ENCODE peak calls at places on chromosomes 11 and 22, in six cellular contexts. One of them, this sample, is unnamed.

GRCh38 chr11:85182437-85183109 is 444.6 kb downstream of the DLG2 start:
- DNase-seq in GM12878: no peak
- DNase-seq in K562: peak
- DNase-seq in HepG2: peak
- DNase-seq in H1: no peak
- DNase-seq in SK-N-SH: peak
- DNase-seq in this sample: peak

GRCh38 chr11:132475046-132475445 is 1057.3 kb downstream of the OPCML start:
- DNase-seq in GM12878: no peak
- DNase-seq in H1: no peak
- DNase-seq in K562: no peak
- DNase-seq in HepG2: no peak
- DNase-seq in SK-N-SH: no peak
- DNase-seq in this sample: no peak

GRCh38 chr11:114079406-114080072 is 20.0 kb downstream of the ZBTB16 start:
- DNase-seq in HepG2: no peak
- DNase-seq in H1: no peak
- DNase-seq in GM12878: no peak
- DNase-seq in SK-N-SH: no peak
- DNase-seq in K562: no peak
- DNase-seq in this sample: no peak

GRCh38 chr11:112024178-112024777 is 930 bp upstream of the DLAT start:
- DNase-seq in HepG2: no peak
- DNase-seq in H1: no peak
- DNase-seq in K562: peak
- DNase-seq in SK-N-SH: no peak
- DNase-seq in GM12878: no peak
- DNase-seq in this sample: peak

GRCh38 chr11:69390561-69390960 is 90.9 kb upstream of the LINC01488 start:
- DNase-seq in HepG2: no peak
- DNase-seq in K562: no peak
- DNase-seq in H1: no peak
- DNase-seq in GM12878: no peak
- DNase-seq in SK-N-SH: peak
- DNase-seq in this sample: no peak

GRCh38 chr11:134725939-134726639 is 314.0 kb upstream of the B3GAT1 start:
- DNase-seq in K562: peak
- DNase-seq in HepG2: peak
- DNase-seq in GM12878: no peak
- DNase-seq in SK-N-SH: peak
- DNase-seq in H1: no peak
- DNase-seq in this sample: no peak

GRCh38 chr22:45496451-45496941 is 6.2 kb upstream of the FBLN1 start:
- DNase-seq in GM12878: no peak
- DNase-seq in H1: no peak
- DNase-seq in K562: no peak
- DNase-seq in SK-N-SH: peak
- DNase-seq in HepG2: peak
- DNase-seq in this sample: no peak

GRCh38 chr22:50508897-50509296 is 873 bp downstream of the NCAPH2 start:
- DNase-seq in H1: no peak
- DNase-seq in GM12878: no peak
- DNase-seq in SK-N-SH: no peak
- DNase-seq in HepG2: no peak
- DNase-seq in K562: no peak
- DNase-seq in this sample: no peak

GRCh38 chr22:43263645-43264514 is 76.9 kb upstream of the TTLL12 start:
- DNase-seq in HepG2: peak
- DNase-seq in H1: no peak
- DNase-seq in SK-N-SH: peak
- DNase-seq in GM12878: peak
- DNase-seq in K562: peak
- DNase-seq in this sample: peak

GRCh38 chr11:71164186-71164585 is 88.2 kb downstream of the SHANK2 start:
- DNase-seq in H1: no peak
- DNase-seq in HepG2: no peak
- DNase-seq in SK-N-SH: no peak
- DNase-seq in GM12878: no peak
- DNase-seq in K562: no peak
- DNase-seq in this sample: no peak

GRCh38 chr22:35637943-35638342 is 10.3 kb upstream of the APOL6 start:
- DNase-seq in GM12878: no peak
- DNase-seq in SK-N-SH: no peak
- DNase-seq in K562: no peak
- DNase-seq in H1: no peak
- DNase-seq in HepG2: no peak
- DNase-seq in this sample: no peak

GRCh38 chr11:117143390-117143789 is 697 bp upstream of the PAFAH1B2 start:
- DNase-seq in SK-N-SH: peak
- DNase-seq in HepG2: no peak
- DNase-seq in H1: no peak
- DNase-seq in GM12878: no peak
- DNase-seq in K562: peak
- DNase-seq in this sample: peak

GRCh38 chr11:75011872-75012271 is 23.1 kb downstream of the NEU3 start:
- DNase-seq in HepG2: no peak
- DNase-seq in GM12878: no peak
- DNase-seq in K562: no peak
- DNase-seq in H1: no peak
- DNase-seq in SK-N-SH: no peak
- DNase-seq in this sample: no peak

GRCh38 chr11:68457214-68457897 is 3.2 kb upstream of the PPP6R3 start:
- DNase-seq in K562: no peak
- DNase-seq in HepG2: no peak
- DNase-seq in H1: no peak
- DNase-seq in SK-N-SH: no peak
- DNase-seq in GM12878: no peak
- DNase-seq in this sample: no peak

GRCh38 chr11:61392991-61393595 is 706 bp downstream of the TMEM216 start:
- DNase-seq in H1: no peak
- DNase-seq in K562: no peak
- DNase-seq in GM12878: no peak
- DNase-seq in HepG2: no peak
- DNase-seq in SK-N-SH: peak
- DNase-seq in this sample: no peak

GRCh38 chr11:29272019-29272654 is 744.7 kb downstream of the KCNA4 start:
- DNase-seq in GM12878: no peak
- DNase-seq in K562: no peak
- DNase-seq in H1: no peak
- DNase-seq in SK-N-SH: no peak
- DNase-seq in HepG2: no peak
- DNase-seq in this sample: no peak

GRCh38 chr22:28570697-28571373 is 108.8 kb downstream of the TTC28 start:
- DNase-seq in H1: no peak
- DNase-seq in K562: no peak
- DNase-seq in HepG2: no peak
- DNase-seq in SK-N-SH: no peak
- DNase-seq in GM12878: no peak
- DNase-seq in this sample: no peak

GRCh38 chr11:44417756-44418437 is 108.0 kb upstream of the ALX4 start:
- DNase-seq in H1: no peak
- DNase-seq in HepG2: peak
- DNase-seq in GM12878: no peak
- DNase-seq in K562: no peak
- DNase-seq in SK-N-SH: no peak
- DNase-seq in this sample: no peak

GRCh38 chr11:36007127-36007824 is 63.4 kb downstream of the LDLRAD3 start:
- DNase-seq in SK-N-SH: no peak
- DNase-seq in K562: no peak
- DNase-seq in HepG2: no peak
- DNase-seq in GM12878: no peak
- DNase-seq in H1: no peak
- DNase-seq in this sample: no peak

GRCh38 chr11:86151188-86152005 is 82.5 kb upstream of the PICALM start:
- DNase-seq in K562: peak
- DNase-seq in H1: no peak
- DNase-seq in HepG2: no peak
- DNase-seq in GM12878: no peak
- DNase-seq in SK-N-SH: no peak
- DNase-seq in this sample: peak

DNA sequence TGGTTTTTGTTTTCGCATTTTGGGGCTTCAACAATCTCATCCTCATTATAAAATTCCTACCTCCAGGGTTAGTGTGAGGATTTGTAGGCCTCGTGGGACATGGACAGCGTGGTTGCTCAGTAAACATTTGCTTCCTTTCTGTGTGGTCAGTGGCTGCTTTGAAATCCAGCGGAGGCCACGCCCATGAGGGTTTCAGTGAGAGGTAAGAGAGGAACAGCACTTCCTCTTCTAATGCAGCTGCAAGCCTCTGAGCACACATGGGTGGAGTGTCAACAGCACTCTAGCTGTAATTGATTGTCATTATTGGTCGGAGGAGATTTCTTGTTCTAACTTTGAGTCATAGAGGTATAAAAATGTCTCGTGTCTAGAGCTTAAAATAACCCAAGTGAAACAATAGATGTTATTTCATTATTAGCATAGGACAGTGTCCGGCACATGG is 6.0 kb upstream of the ARHGAP42 start:
- DNase-seq in HepG2: peak
- DNase-seq in K562: peak
- DNase-seq in SK-N-SH: no peak
- DNase-seq in H1: no peak
- DNase-seq in GM12878: peak
- DNase-seq in this sample: peak
- TF ChIP-seq GABPA in HepG2: peak
- TF ChIP-seq GABPA in K562: no peak
- TF ChIP-seq GABPA in SK-N-SH: no peak
- TF ChIP-seq GABPA in H1: no peak
- TF ChIP-seq GABPA in GM12878: peak
- TF ChIP-seq GABPA in this sample: no peak

GRCh38 chr11:94623120-94623735 is 56.1 kb downstream of the PIWIL4 start:
- DNase-seq in GM12878: peak
- DNase-seq in H1: peak
- DNase-seq in SK-N-SH: peak
- DNase-seq in K562: peak
- DNase-seq in HepG2: peak
- DNase-seq in this sample: peak
- TF ChIP-seq GABPA in GM12878: no peak
- TF ChIP-seq GABPA in H1: no peak
- TF ChIP-seq GABPA in SK-N-SH: no peak
- TF ChIP-seq GABPA in K562: no peak
- TF ChIP-seq GABPA in HepG2: no peak
- TF ChIP-seq GABPA in this sample: no peak

DNA sequence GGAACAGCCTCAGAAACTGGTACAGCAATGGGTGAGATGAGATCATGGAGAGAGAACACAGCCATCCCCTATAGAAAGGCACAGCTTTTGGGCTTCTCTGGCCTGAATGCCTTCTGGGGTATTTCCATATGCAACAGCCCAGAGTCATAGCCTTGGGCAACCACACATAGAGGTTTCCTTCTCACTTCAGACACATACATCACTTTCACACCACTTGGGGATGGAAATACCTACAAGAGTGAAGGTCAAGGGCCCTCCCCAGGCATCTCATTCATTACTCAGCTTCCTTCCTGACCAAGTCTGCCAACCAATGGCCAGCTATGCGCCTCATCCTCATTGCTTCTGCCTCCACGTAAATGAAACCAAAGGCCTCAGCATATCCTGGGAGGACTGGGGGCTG is 17.7 kb upstream of the OLFML1 start:
- DNase-seq in SK-N-SH: no peak
- DNase-seq in HepG2: no peak
- DNase-seq in GM12878: peak
- DNase-seq in K562: no peak
- DNase-seq in H1: no peak
- DNase-seq in this sample: no peak
- TF ChIP-seq GABPA in SK-N-SH: no peak
- TF ChIP-seq GABPA in HepG2: no peak
- TF ChIP-seq GABPA in GM12878: no peak
- TF ChIP-seq GABPA in K562: no peak
- TF ChIP-seq GABPA in H1: no peak
- TF ChIP-seq GABPA in this sample: no peak

GRCh38 chr11:16160146-16160545 is 196.2 kb downstream of the SOX6 start:
- DNase-seq in SK-N-SH: no peak
- DNase-seq in K562: no peak
- DNase-seq in H1: no peak
- DNase-seq in GM12878: no peak
- DNase-seq in HepG2: no peak
- DNase-seq in this sample: no peak
- TF ChIP-seq GABPA in SK-N-SH: no peak
- TF ChIP-seq GABPA in K562: no peak
- TF ChIP-seq GABPA in H1: no peak
- TF ChIP-seq GABPA in GM12878: no peak
- TF ChIP-seq GABPA in HepG2: no peak
- TF ChIP-seq GABPA in this sample: no peak

GRCh38 chr11:12210200-12210599 is 99.8 kb downstream of the MICAL2 start:
- DNase-seq in H1: no peak
- DNase-seq in HepG2: no peak
- DNase-seq in K562: no peak
- DNase-seq in SK-N-SH: no peak
- DNase-seq in GM12878: no peak
- DNase-seq in this sample: no peak

GRCh38 chr11:12206529-12206928 is 96.1 kb downstream of the MICAL2 start:
- DNase-seq in SK-N-SH: no peak
- DNase-seq in H1: no peak
- DNase-seq in K562: no peak
- DNase-seq in GM12878: no peak
- DNase-seq in HepG2: no peak
- DNase-seq in this sample: no peak

GRCh38 chr11:12205330-12205729 is 94.9 kb downstream of the MICAL2 start:
- DNase-seq in H1: no peak
- DNase-seq in GM12878: no peak
- DNase-seq in SK-N-SH: no peak
- DNase-seq in K562: no peak
- DNase-seq in HepG2: no peak
- DNase-seq in this sample: no peak

GRCh38 chr11:12209096-12209495 is 98.7 kb downstream of the MICAL2 start:
- DNase-seq in H1: no peak
- DNase-seq in K562: no peak
- DNase-seq in SK-N-SH: no peak
- DNase-seq in GM12878: no peak
- DNase-seq in HepG2: no peak
- DNase-seq in this sample: no peak

GRCh38 chr11:12207384-12208150 is 97.2 kb downstream of the MICAL2 start:
- DNase-seq in HepG2: no peak
- DNase-seq in SK-N-SH: no peak
- DNase-seq in H1: no peak
- DNase-seq in GM12878: no peak
- DNase-seq in K562: no peak
- DNase-seq in this sample: no peak
- TF ChIP-seq GABPA in HepG2: no peak
- TF ChIP-seq GABPA in SK-N-SH: no peak
- TF ChIP-seq GABPA in H1: no peak
- TF ChIP-seq GABPA in GM12878: no peak
- TF ChIP-seq GABPA in K562: no peak
- TF ChIP-seq GABPA in this sample: no peak